ENCODE peak calls at places on chromosomes 2 and 18, in seven cellular contexts. N is brain microvascular endothelial cell, D is NB4, M is GM20000, P is neural crest cell, A is fibroblast of villous mesenchyme, F is MCF 10A. J is an unnamed sample.

GRCh38 chr2:85288244-85288725 is 39.5 kb downstream of the TGOLN2 start:
- DNase-seq in A (no peak), P (no peak), M (no peak), D (no peak), F (peak; percentile 79), N (peak; percentile 38), J (peak; percentile 75)

GRCh38 chr18:75248426-75249191 is 38.0 kb downstream of the TSHZ1 start:
- DNase-seq in M (no peak), F (no peak), N (no peak), D (no peak), A (peak; percentile 52), P (no peak), J (no peak)

GRCh38 chr2:69830045-69830905 is 815 bp downstream of the GMCL1 start:
- DNase-seq in N (peak; percentile 9), F (peak; percentile 50), D (peak; percentile 77), M (peak; percentile 32), A (peak; percentile 64), P (peak; percentile 20), J (peak; percentile 13)

GRCh38 chr18:57768557-57769326 is 34.4 kb downstream of the ATP8B1 start:
- DNase-seq in F (peak; percentile 40), P (no peak), D (no peak), N (no peak), A (no peak), M (no peak), J (peak; percentile 49)

GRCh38 chr18:22499421-22499820 is 81.7 kb upstream of the CTAGE1 start:
- DNase-seq in P (no peak), N (no peak), F (no peak), A (no peak), D (no peak), M (no peak), J (no peak)

GRCh38 chr2:148948865-148949264 is 73.8 kb downstream of the KIF5C start:
- DNase-seq in N (no peak), A (no peak), D (peak; percentile 84), F (no peak), M (no peak), P (no peak), J (no peak)

GRCh38 chr2:42385225-42385624 is 24.2 kb upstream of the COX7A2L start:
- DNase-seq in D (no peak), N (no peak), F (peak; percentile 20), M (no peak), P (no peak), A (peak; percentile 19), J (peak; percentile 24)

GRCh38 chr2:188378551-188378950 is 86.9 kb downstream of the GULP1 start:
- DNase-seq in M (no peak), D (no peak), P (no peak), N (no peak), A (no peak), F (no peak), J (no peak)

GRCh38 chr2:14234911-14235310 is 397.6 kb upstream of the LRATD1 start:
- DNase-seq in F (no peak), D (no peak), A (no peak), P (no peak), M (no peak), N (no peak), J (no peak)

GRCh38 chr2:47198985-47199451 is 43.9 kb upstream of the STPG4 start:
- DNase-seq in F (peak; percentile 46), D (no peak), M (no peak), A (peak; percentile 99), P (no peak), N (peak; percentile 99), J (peak; percentile 99)

GRCh38 chr2:69231760-69232277 is 155.2 kb downstream of the GFPT1 start:
- DNase-seq in A (no peak), D (peak; percentile 24), N (no peak), M (no peak), F (no peak), P (no peak), J (no peak)

GRCh38 chr2:54704688-54705605 is 18.5 kb upstream of the EML6 start:
- DNase-seq in P (no peak), D (peak; percentile 74), F (peak; percentile 77), N (no peak), A (peak; percentile 84), M (peak; percentile 66), J (peak; percentile 61)

GRCh38 chr18:9105420-9105819 is 2.9 kb downstream of the NDUFV2 start:
- DNase-seq in P (no peak), F (no peak), A (no peak), N (no peak), D (no peak), M (no peak), J (no peak)

GRCh38 chr2:1956520-1957289 is 212.4 kb upstream of the PXDN start:
- DNase-seq in D (no peak), N (no peak), A (no peak), M (no peak), F (no peak), P (no peak), J (no peak)

GRCh38 chr18:57807336-57808117 is 4.4 kb upstream of the ATP8B1 start:
- DNase-seq in D (no peak), P (no peak), N (no peak), M (no peak), F (no peak), A (peak; percentile 14), J (peak; percentile 67)

GRCh38 chr2:27051902-27052645 is 606 bp downstream of the AGBL5 start:
- DNase-seq in P (peak; percentile 38), A (no peak), F (peak; percentile 13), N (no peak), D (peak; percentile 54), M (no peak), J (peak; percentile 16)

GRCh38 chr2:187549193-187549592 is 5.0 kb downstream of the TFPI start:
- DNase-seq in D (no peak), M (no peak), N (no peak), A (no peak), F (no peak), P (no peak), J (no peak)

GRCh38 chr2:120899373-120899772 is 163.7 kb downstream of the GLI2 start:
- DNase-seq in D (peak; percentile 77), M (no peak), A (no peak), P (no peak), N (no peak), F (no peak), J (no peak)

GRCh38 chr18:6997802-6998201 is 119.8 kb downstream of the LAMA1 start:
- DNase-seq in A (no peak), P (no peak), N (no peak), M (no peak), D (peak; percentile 48), F (no peak), J (no peak)

GRCh38 chr2:19408592-19408991 is 50.2 kb upstream of the OSR1 start:
- DNase-seq in D (no peak), P (no peak), M (no peak), N (peak; percentile 10), F (no peak), A (no peak), J (no peak)

GRCh38 chr2:127645395-127646291 is at the start of gene GPR17:
- DNase-seq in F (no peak), A (no peak), N (no peak), P (no peak), M (no peak), D (no peak), J (no peak)

GRCh38 chr2:203580846-203581245 is 45.7 kb upstream of the RAPH1 start:
- DNase-seq in A (no peak), N (no peak), D (no peak), P (no peak), F (no peak), M (no peak), J (no peak)

GRCh38 chr2:157840568-157841156 is 35.5 kb downstream of the ACVR1 start:
- DNase-seq in D (no peak), A (peak; percentile 21), M (no peak), F (peak; percentile 15), P (no peak), N (no peak), J (no peak)

GRCh38 chr2:98294711-98295110 is 51.5 kb upstream of the CNGA3 start:
- DNase-seq in M (no peak), P (no peak), F (no peak), D (no peak), N (no peak), A (no peak), J (no peak)

GRCh38 chr2:240503375-240503774 is 54.4 kb downstream of the ANKMY1 start:
- DNase-seq in M (no peak), D (no peak), P (no peak), F (no peak), N (no peak), A (no peak), J (no peak)

GRCh38 chr18:44834867-44835469 is 154.3 kb downstream of the SETBP1 start:
- DNase-seq in M (no peak), A (no peak), F (no peak), N (no peak), P (no peak), D (no peak), J (no peak)
- TF ChIP-seq CTCF in M (no peak), A (no peak), F (no peak), N (no peak), P (no peak), D (no peak), J (no peak)

GRCh38 chr2:10668402-10669012 is 21.3 kb downstream of the NOL10 start:
- DNase-seq in M (peak; percentile 30), D (peak; percentile 82), A (peak; percentile 71), P (peak; percentile 20), F (peak; percentile 69), N (peak; percentile 49), J (peak; percentile 52)
- TF ChIP-seq CTCF in M (peak; percentile 24), D (peak; percentile 50), A (peak; percentile 65), P (peak; percentile 85), F (peak; percentile 38), N (peak; percentile 48), J (peak; percentile 90)

GRCh38 chr2:222305510-222306392 is 7.0 kb upstream of the PAX3 start:
- DNase-seq in A (peak; percentile 16), N (no peak), D (peak; percentile 77), F (no peak), P (peak; percentile 34), M (no peak), J (no peak)
- TF ChIP-seq CTCF in A (no peak), N (peak; percentile 1), D (no peak), F (no peak), P (no peak), M (no peak), J (no peak)

DNA sequence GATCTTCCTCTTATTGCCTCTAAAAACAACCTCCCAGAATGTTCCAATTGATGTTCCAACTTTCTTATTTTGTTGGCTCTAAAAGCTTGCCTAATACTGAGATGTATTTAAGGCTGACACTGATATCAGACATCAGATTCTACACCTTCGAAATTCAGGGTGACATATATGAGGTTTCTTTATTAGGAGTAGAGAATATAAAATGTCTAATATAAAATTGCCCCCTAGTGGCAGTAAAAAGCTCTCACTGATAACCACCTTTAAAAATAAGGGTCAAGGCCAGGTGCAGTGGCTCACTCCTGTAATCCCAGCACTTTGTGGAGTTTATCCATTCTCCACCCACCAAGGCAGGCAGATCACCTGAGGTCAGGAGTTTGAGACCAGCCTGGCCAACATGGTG is 789.7 kb upstream of the SLC39A10 start:
- DNase-seq in F (peak; percentile 45), N (no peak), P (no peak), D (peak; percentile 18), A (peak; percentile 2), M (peak; percentile 4), J (no peak)
- TF ChIP-seq CTCF in F (peak; percentile 43), N (peak; percentile 48), P (peak; percentile 72), D (peak; percentile 38), A (peak; percentile 32), M (peak; percentile 19), J (peak; percentile 73)